ENCODE peak calls at places on chromosome 2, in six cellular contexts. M is astrocyte, T is OCI-LY7, N is GM23248, V is Karpas-422, C is fibroblast of lung. J is an unnamed sample. For H4K20me1, the result is how much of the 10 kb centered on the place peaks cover.

GRCh38 chr2:199716807-199717586 is 134.0 kb downstream of the FTCDNL1 start:
- DNase-seq in V (no peak), T (no peak), N (peak), M (no peak), C (no peak), J (no peak)

GRCh38 chr2:75528221-75528977 is 32.3 kb downstream of the EVA1A start:
- DNase-seq in V (no peak), M (no peak), T (no peak), C (no peak), N (peak), J (no peak)

GRCh38 chr2:23760746-23761145 is 166.2 kb downstream of the ATAD2B start:
- DNase-seq in T (peak), C (peak), N (peak), V (peak), M (peak), J (no peak)

GRCh38 chr2:77228379-77228778 is 293.8 kb downstream of the LRRTM4 start:
- DNase-seq in N (no peak), V (no peak), M (peak), C (peak), T (no peak), J (no peak)

GRCh38 chr2:38387887-38388286 is 10.8 kb upstream of the ATL2 start:
- DNase-seq in T (no peak), C (no peak), V (no peak), N (no peak), M (no peak), J (no peak)

GRCh38 chr2:69013123-69013836 is at the start of gene ANTXR1:
- DNase-seq in V (no peak), N (peak), M (peak), T (no peak), C (peak), J (peak)

GRCh38 chr2:239321596-239322413 is 79.0 kb downstream of the HDAC4 start:
- DNase-seq in N (no peak), V (peak), T (no peak), M (no peak), C (peak), J (peak)

GRCh38 chr2:225468131-225468530 is 68.6 kb downstream of the NYAP2 start:
- DNase-seq in V (no peak), M (peak), T (no peak), N (no peak), C (no peak), J (no peak)

GRCh38 chr2:194815475-194815874 is 841.6 kb upstream of the SLC39A10 start:
- DNase-seq in C (no peak), M (peak), T (no peak), N (no peak), V (no peak), J (no peak)

GRCh38 chr2:231602874-231603467 is 10.3 kb downstream of the TEX44 start:
- DNase-seq in T (no peak), N (no peak), V (peak), M (no peak), C (no peak), J (no peak)

GRCh38 chr2:186919272-186919671 is 70.3 kb upstream of the ZSWIM2 start:
- DNase-seq in C (peak), M (peak), N (peak), V (no peak), T (no peak), J (no peak)

GRCh38 chr2:190340369-190340768 is 3.0 kb upstream of the INPP1 start:
- DNase-seq in N (peak), T (no peak), C (peak), V (no peak), M (no peak), J (no peak)

DNA sequence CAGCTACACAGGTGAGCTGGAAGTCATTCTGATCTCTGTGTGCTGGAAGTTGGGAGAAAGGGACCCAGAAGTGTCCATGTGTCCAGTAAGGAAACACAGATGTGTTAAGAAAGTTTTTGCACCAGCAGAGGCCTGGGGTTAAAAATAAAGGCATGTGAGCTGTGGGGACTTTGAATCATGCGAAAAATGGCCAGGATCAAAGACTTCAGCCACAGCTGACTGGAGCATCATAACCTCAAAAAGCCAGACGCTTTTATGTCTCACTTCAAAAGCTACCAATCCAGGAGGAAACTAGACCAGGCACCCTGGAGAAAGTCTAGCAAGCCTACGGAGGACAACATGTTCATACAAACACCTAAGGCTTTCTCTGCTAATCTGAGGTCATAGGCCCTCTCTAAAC is 503.6 kb upstream of the REG3G start:
- DNase-seq in T (no peak), C (no peak), V (no peak), M (no peak), N (no peak), J (no peak)
- H4K20me1 ChIP-seq in T (under half), C (under half), V (under half), M (under half), N (under half), J (under half)

DNA sequence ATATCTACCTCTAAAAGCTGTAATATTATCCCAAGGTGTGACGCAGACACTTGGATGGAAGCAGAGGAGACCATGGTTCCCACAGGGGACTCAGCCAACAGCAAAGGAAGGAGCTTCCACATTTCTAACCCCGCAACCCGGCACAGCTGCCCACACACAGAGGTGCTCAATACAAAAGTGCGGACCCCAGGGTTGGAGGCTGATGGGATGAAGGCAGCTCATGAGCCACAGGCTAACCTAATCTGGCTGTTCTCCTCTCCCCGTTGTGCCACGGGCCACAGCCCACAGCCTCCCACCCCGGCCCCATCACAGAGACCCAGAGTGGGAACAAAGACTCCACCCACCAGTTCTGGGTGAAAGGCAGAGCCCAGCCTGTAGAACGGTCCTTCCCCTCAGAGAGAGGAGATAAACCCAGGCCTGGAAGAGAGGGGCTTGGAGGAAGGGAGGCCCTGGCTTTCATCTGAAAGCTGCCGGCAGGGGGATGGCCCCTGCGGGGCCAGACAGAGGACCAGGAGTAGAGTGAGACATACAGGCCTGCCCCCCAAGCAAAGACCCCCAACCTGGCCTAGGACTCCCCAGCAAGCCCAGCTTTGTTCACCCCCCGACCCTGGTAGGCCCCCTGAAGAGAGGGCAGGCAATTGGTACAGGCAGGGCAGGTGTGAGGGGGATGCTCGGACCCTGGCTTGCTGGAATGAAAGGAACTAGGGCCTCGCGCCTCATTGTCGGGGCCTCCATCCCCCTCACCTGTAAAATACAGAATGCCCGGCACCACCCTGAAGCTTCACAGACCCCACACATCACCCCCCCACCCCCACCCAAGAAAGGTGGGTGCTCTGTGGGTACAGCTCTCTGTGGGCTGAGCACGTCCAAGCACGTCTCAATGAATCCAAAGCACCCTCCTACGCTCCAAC is 6.9 kb downstream of the RAB17 start:
- DNase-seq in N (no peak), C (no peak), T (no peak), V (no peak), M (no peak), J (no peak)
- H4K20me1 ChIP-seq in N (under half), C (under half), T (under half), V (under half), M (under half), J (under half)

GRCh38 chr2:65407240-65407639 is 25.2 kb downstream of the SPRED2 start:
- DNase-seq in M (no peak), T (no peak), C (no peak), N (no peak), V (no peak), J (peak)
- H4K20me1 ChIP-seq in M (half or more), T (under half), C (under half), N (under half), V (half or more), J (half or more)

GRCh38 chr2:134163336-134163735 is 90.5 kb upstream of the MGAT5 start:
- DNase-seq in C (no peak), T (no peak), M (no peak), V (no peak), N (no peak), J (no peak)
- H4K20me1 ChIP-seq in C (under half), T (under half), M (under half), V (half or more), N (under half), J (half or more)

GRCh38 chr2:108635630-108636354 is 83.5 kb upstream of the RANBP2 start:
- DNase-seq in C (no peak), M (no peak), V (no peak), T (no peak), N (no peak), J (no peak)
- H4K20me1 ChIP-seq in C (under half), M (under half), V (half or more), T (under half), N (under half), J (under half)

DNA sequence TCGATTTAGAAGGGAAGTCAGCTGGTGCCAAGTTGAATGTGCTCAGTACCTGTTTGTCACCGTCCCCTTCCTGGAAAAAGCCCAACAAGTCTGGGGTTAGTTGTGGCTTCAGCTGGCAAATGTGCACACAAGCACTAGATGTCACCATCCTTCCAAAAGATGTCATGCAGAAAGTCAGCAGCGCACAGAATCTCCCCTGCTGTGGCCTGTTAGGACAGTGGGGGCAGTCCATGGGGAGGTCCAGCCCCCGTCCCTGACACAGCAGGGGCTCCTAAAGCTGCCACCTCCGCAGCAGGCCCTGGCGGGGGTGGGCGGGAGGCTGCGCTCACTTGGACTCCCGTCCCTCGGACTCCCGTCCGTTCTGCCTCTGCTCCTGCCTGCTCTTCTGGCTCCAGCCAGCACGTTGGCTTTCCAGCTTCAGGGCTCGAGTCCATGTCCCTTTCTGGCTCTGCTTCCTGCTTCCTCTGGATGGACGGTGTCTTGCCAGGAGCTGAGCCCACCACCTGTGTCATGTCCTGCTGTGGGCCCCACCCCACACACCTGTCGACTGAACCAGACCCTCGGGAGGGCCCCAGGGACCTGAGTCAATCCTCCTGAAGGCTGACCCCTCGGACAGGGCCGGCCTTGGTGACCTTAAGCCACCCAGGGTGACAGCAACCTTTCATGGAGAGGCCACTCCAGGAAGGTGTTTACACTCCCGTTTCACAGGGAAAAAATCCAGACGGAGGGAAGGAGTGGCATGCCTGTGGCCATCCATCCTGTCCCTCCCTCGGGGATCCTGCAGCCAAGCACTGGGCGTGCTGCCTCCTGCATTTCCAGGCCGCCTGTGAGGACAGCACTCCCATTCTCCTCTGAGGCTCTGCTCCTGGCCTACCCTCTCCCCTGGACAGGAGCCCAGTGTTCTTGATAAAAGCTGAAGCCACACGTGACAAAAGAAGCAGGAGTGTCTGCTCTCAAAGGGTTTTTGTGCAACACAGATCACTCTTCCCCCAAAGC is 8.5 kb downstream of the RAB17 start:
- DNase-seq in M (peak), C (peak), V (no peak), T (peak), N (peak), J (no peak)
- H4K20me1 ChIP-seq in M (under half), C (under half), V (under half), T (under half), N (under half), J (under half)

GRCh38 chr2:1777792-1778191 is 33.5 kb upstream of the PXDN start:
- DNase-seq in C (no peak), M (no peak), V (no peak), N (no peak), T (no peak), J (no peak)
- H4K20me1 ChIP-seq in C (under half), M (under half), V (under half), N (under half), T (under half), J (under half)